ENCODE peak calls at places on chromosomes 13 and 19, in eight cellular contexts. K is small intestine, G is brain microvascular endothelial cell, F is T-cell, W is GM23338, P is mesothelial cell of epicardium, C is HuH-7.5, M is kidney glomerular epithelial cell. B is an unnamed sample.

GRCh38 chr13:21130116-21130515 is 46.2 kb downstream of the SKA3 start:
- DNase-seq in K (no peak), G (no peak), F (no peak), W (no peak), P (no peak), C (no peak), M (no peak), B (no peak)

GRCh38 chr13:109336730-109337129 is 449.7 kb downstream of the IRS2 start:
- DNase-seq in K (no peak), G (peak), F (no peak), W (no peak), P (no peak), C (no peak), M (peak), B (no peak)

GRCh38 chr13:61052175-61052574 is 363.5 kb downstream of the PCDH20 start:
- DNase-seq in K (no peak), G (no peak), F (no peak), W (no peak), P (no peak), C (no peak), M (no peak), B (no peak)

GRCh38 chr13:73428137-73428536 is 369.3 kb downstream of the KLF5 start:
- DNase-seq in K (peak), G (peak), F (no peak), W (no peak), P (no peak), C (no peak), M (peak), B (no peak)

GRCh38 chr13:94739235-94739634 is 26.9 kb upstream of the SOX21 start:
- DNase-seq in K (no peak), G (no peak), F (no peak), W (no peak), P (no peak), C (no peak), M (no peak), B (no peak)

GRCh38 chr19:10227215-10227971 is 3.7 kb downstream of the S1PR2 start:
- DNase-seq in K (no peak), G (no peak), F (no peak), W (peak), P (no peak), C (no peak), M (no peak), B (no peak)

GRCh38 chr19:18020212-18021067 is 12.5 kb downstream of the ARRDC2 start:
- DNase-seq in K (no peak), G (peak), F (no peak), W (no peak), P (no peak), C (no peak), M (no peak), B (no peak)

GRCh38 chr13:69524459-69525155 is 583.0 kb upstream of the ATXN8OS start:
- DNase-seq in K (peak), G (no peak), F (no peak), W (peak), P (no peak), C (no peak), M (peak), B (no peak)

GRCh38 chr13:29925457-29925856 is 75.0 kb upstream of the UBL3 start:
- DNase-seq in K (peak), G (peak), F (no peak), W (no peak), P (peak), C (peak), M (peak), B (no peak)

GRCh38 chr19:34794289-34794960 is 21.4 kb upstream of the ZNF599 start:
- DNase-seq in K (no peak), G (no peak), F (no peak), W (no peak), P (no peak), C (no peak), M (no peak), B (no peak)

GRCh38 chr19:55095260-55096060 is 19.8 kb downstream of the EPS8L1 start:
- DNase-seq in K (no peak), G (no peak), F (no peak), W (peak), P (no peak), C (no peak), M (no peak), B (no peak)

GRCh38 chr13:99228737-99229691 is 28.4 kb downstream of the UBAC2 start:
- DNase-seq in K (peak), G (peak), F (no peak), W (no peak), P (no peak), C (no peak), M (peak), B (no peak)

GRCh38 chr13:27211771-27212364 is 39.5 kb upstream of the RPL21 start:
- DNase-seq in K (no peak), G (peak), F (no peak), W (no peak), P (no peak), C (no peak), M (no peak), B (no peak)

GRCh38 chr13:90168953-90169352 is 1178.5 kb upstream of the MIR17HG start:
- DNase-seq in K (no peak), G (no peak), F (no peak), W (no peak), P (no peak), C (no peak), M (no peak), B (no peak)

GRCh38 chr19:10797078-10797477 is 38.9 kb downstream of the TMED1 start:
- DNase-seq in K (no peak), G (no peak), F (peak), W (no peak), P (no peak), C (no peak), M (no peak), B (peak)

GRCh38 chr13:30149248-30149647 is 158.1 kb downstream of the KATNAL1 start:
- DNase-seq in K (no peak), G (no peak), F (no peak), W (no peak), P (no peak), C (no peak), M (no peak), B (no peak)

GRCh38 chr19:42596391-42597071 is 1.8 kb upstream of the CEACAM8 start:
- DNase-seq in K (peak), G (no peak), F (no peak), W (peak), P (no peak), C (peak), M (peak), B (peak)

GRCh38 chr19:36528921-36529518 is 949 bp upstream of the ZNF260 start:
- DNase-seq in K (no peak), G (no peak), F (peak), W (peak), P (no peak), C (peak), M (no peak), B (no peak)

GRCh38 chr19:41893899-41894298 is 10.9 kb downstream of the ARHGEF1 start:
- DNase-seq in K (no peak), G (peak), F (peak), W (peak), P (no peak), C (no peak), M (no peak), B (no peak)

GRCh38 chr13:113819731-113820715 is 43.9 kb downstream of the GAS6 start:
- DNase-seq in K (no peak), G (no peak), F (no peak), W (no peak), P (no peak), C (no peak), M (no peak), B (no peak)